ENCODE peak calls at places on chromosome 16, in five cellular contexts. V is tibial artery; U is HFFc6; Q is putamen; O is activated effector memory CD4-positive, alpha-beta T cell treated with anti-CD3 and anti-CD28 coated beads, Interleukin-2, amount 50 U/mL, for 16 hours. A is an unnamed sample.

GRCh38 chr16:68790130-68790761 is 53.1 kb upstream of the TANGO6 start:
- DNase-seq in V (no peak), U (peak), Q (no peak), O (no peak), A (no peak)

GRCh38 chr16:25109643-25110042 is 1.9 kb upstream of the LCMT1 start:
- DNase-seq in V (no peak), U (peak), Q (no peak), O (no peak), A (peak)

GRCh38 chr16:56269824-56270684 is 78.8 kb downstream of the GNAO1 start:
- DNase-seq in V (peak), U (peak), Q (peak), O (no peak), A (peak)

GRCh38 chr16:27377666-27378485 is 24.1 kb upstream of the IL21R start:
- DNase-seq in V (peak), U (no peak), Q (no peak), O (peak), A (no peak)

GRCh38 chr16:56298948-56299602 is 107.8 kb downstream of the GNAO1 start:
- DNase-seq in V (peak), U (no peak), Q (peak), O (no peak), A (no peak)

GRCh38 chr16:25005445-25006306 is 9.5 kb downstream of the ARHGAP17 start:
- DNase-seq in V (no peak), U (peak), Q (no peak), O (no peak), A (no peak)

GRCh38 chr16:81697321-81697885 is 81.7 kb upstream of the PLCG2 start:
- DNase-seq in V (no peak), U (peak), Q (no peak), O (peak), A (peak)

GRCh38 chr16:65180986-65181710 is 59.3 kb upstream of the CDH11 start:
- DNase-seq in V (no peak), U (no peak), Q (peak), O (no peak), A (no peak)

GRCh38 chr16:79964104-79964503 is 363.6 kb upstream of the MAF start:
- DNase-seq in V (no peak), U (no peak), Q (no peak), O (no peak), A (no peak)

GRCh38 chr16:89152831-89153700 is 18.5 kb upstream of the CDH15 start:
- DNase-seq in V (no peak), U (no peak), Q (no peak), O (no peak), A (no peak)

GRCh38 chr16:17173134-17173729 is 297.5 kb downstream of the XYLT1 start:
- DNase-seq in V (peak), U (peak), Q (peak), O (no peak), A (no peak)

GRCh38 chr16:86431540-86431939 is 78.8 kb upstream of the FOXF1 start:
- DNase-seq in V (no peak), U (no peak), Q (no peak), O (no peak), A (no peak)

GRCh38 chr16:55480228-55480655 is 1.2 kb downstream of the MMP2 start:
- DNase-seq in V (peak), U (peak), Q (no peak), O (no peak), A (peak)

GRCh38 chr16:84832488-84833141 is 12.8 kb downstream of the CRISPLD2 start:
- DNase-seq in V (peak), U (peak), Q (no peak), O (no peak), A (peak)